ENCODE peak calls at places on chromosomes 13 and 19, in nine cellular contexts. One of them, this sample, is unnamed.

GRCh38 chr13:109465151-109465550 is 321.2 kb downstream of the IRS2 start:
- DNase-seq in T follicular helper cell: no peak
- DNase-seq in H54: no peak
- DNase-seq in activated naive CD4-positive, alpha-beta T cell treated with anti-CD3 and anti-CD28 coated beads, Interleukin-2, amount 10 ng/mL, durations not matched to agents 7 days and 5 days: no peak
- DNase-seq in tibial artery: no peak
- DNase-seq in NCI-H2029: no peak
- DNase-seq in NCI-H524: no peak
- DNase-seq in spleen: no peak
- DNase-seq in natural killer cell: no peak
- DNase-seq in this sample: no peak

GRCh38 chr13:48043789-48044503 is 6.4 kb downstream of the NUDT15 start:
- DNase-seq in T follicular helper cell: no peak
- DNase-seq in H54: no peak
- DNase-seq in activated naive CD4-positive, alpha-beta T cell treated with anti-CD3 and anti-CD28 coated beads, Interleukin-2, amount 10 ng/mL, durations not matched to agents 7 days and 5 days: no peak
- DNase-seq in tibial artery: no peak
- DNase-seq in NCI-H2029: no peak
- DNase-seq in NCI-H524: no peak
- DNase-seq in spleen: no peak
- DNase-seq in natural killer cell: no peak
- DNase-seq in this sample: no peak

GRCh38 chr19:5628470-5628869 is 5.6 kb downstream of the SAFB start:
- DNase-seq in T follicular helper cell: no peak
- DNase-seq in H54: no peak
- DNase-seq in activated naive CD4-positive, alpha-beta T cell treated with anti-CD3 and anti-CD28 coated beads, Interleukin-2, amount 10 ng/mL, durations not matched to agents 7 days and 5 days: no peak
- DNase-seq in tibial artery: no peak
- DNase-seq in NCI-H2029: no peak
- DNase-seq in NCI-H524: no peak
- DNase-seq in spleen: no peak
- DNase-seq in natural killer cell: no peak
- DNase-seq in this sample: no peak

GRCh38 chr13:80442613-80443012 is 101.7 kb upstream of the SPRY2 start:
- DNase-seq in T follicular helper cell: no peak
- DNase-seq in H54: no peak
- DNase-seq in activated naive CD4-positive, alpha-beta T cell treated with anti-CD3 and anti-CD28 coated beads, Interleukin-2, amount 10 ng/mL, durations not matched to agents 7 days and 5 days: no peak
- DNase-seq in tibial artery: no peak
- DNase-seq in NCI-H2029: no peak
- DNase-seq in NCI-H524: no peak
- DNase-seq in spleen: no peak
- DNase-seq in natural killer cell: no peak
- DNase-seq in this sample: no peak

GRCh38 chr19:33876192-33876591 is 79.5 kb downstream of the KCTD15 start:
- DNase-seq in T follicular helper cell: no peak
- DNase-seq in H54: no peak
- DNase-seq in activated naive CD4-positive, alpha-beta T cell treated with anti-CD3 and anti-CD28 coated beads, Interleukin-2, amount 10 ng/mL, durations not matched to agents 7 days and 5 days: no peak
- DNase-seq in tibial artery: no peak
- DNase-seq in NCI-H2029: no peak
- DNase-seq in NCI-H524: no peak
- DNase-seq in spleen: no peak
- DNase-seq in natural killer cell: no peak
- DNase-seq in this sample: no peak

GRCh38 chr19:43705729-43706128 is 10.1 kb upstream of the IRGC start:
- DNase-seq in T follicular helper cell: no peak
- DNase-seq in H54: no peak
- DNase-seq in activated naive CD4-positive, alpha-beta T cell treated with anti-CD3 and anti-CD28 coated beads, Interleukin-2, amount 10 ng/mL, durations not matched to agents 7 days and 5 days: no peak
- DNase-seq in tibial artery: no peak
- DNase-seq in NCI-H2029: no peak
- DNase-seq in NCI-H524: no peak
- DNase-seq in spleen: no peak
- DNase-seq in natural killer cell: no peak
- DNase-seq in this sample: no peak

GRCh38 chr19:49761625-49762311 is 1.3 kb downstream of the TSKS start:
- DNase-seq in T follicular helper cell: no peak
- DNase-seq in H54: no peak
- DNase-seq in activated naive CD4-positive, alpha-beta T cell treated with anti-CD3 and anti-CD28 coated beads, Interleukin-2, amount 10 ng/mL, durations not matched to agents 7 days and 5 days: peak
- DNase-seq in tibial artery: no peak
- DNase-seq in NCI-H2029: no peak
- DNase-seq in NCI-H524: no peak
- DNase-seq in spleen: no peak
- DNase-seq in natural killer cell: no peak
- DNase-seq in this sample: peak

GRCh38 chr13:83827338-83827737 is 54.9 kb downstream of the SLITRK1 start:
- DNase-seq in T follicular helper cell: no peak
- DNase-seq in H54: no peak
- DNase-seq in activated naive CD4-positive, alpha-beta T cell treated with anti-CD3 and anti-CD28 coated beads, Interleukin-2, amount 10 ng/mL, durations not matched to agents 7 days and 5 days: no peak
- DNase-seq in tibial artery: no peak
- DNase-seq in NCI-H2029: no peak
- DNase-seq in NCI-H524: peak
- DNase-seq in spleen: no peak
- DNase-seq in natural killer cell: no peak
- DNase-seq in this sample: no peak

GRCh38 chr19:11482384-11483050 is 1.7 kb upstream of the ELAVL3 start:
- DNase-seq in T follicular helper cell: peak
- DNase-seq in H54: peak
- DNase-seq in activated naive CD4-positive, alpha-beta T cell treated with anti-CD3 and anti-CD28 coated beads, Interleukin-2, amount 10 ng/mL, durations not matched to agents 7 days and 5 days: peak
- DNase-seq in tibial artery: peak
- DNase-seq in NCI-H2029: peak
- DNase-seq in NCI-H524: peak
- DNase-seq in spleen: peak
- DNase-seq in natural killer cell: peak
- DNase-seq in this sample: peak

GRCh38 chr19:4638330-4638729 is 986 bp upstream of the TNFAIP8L1 start:
- DNase-seq in T follicular helper cell: no peak
- DNase-seq in H54: no peak
- DNase-seq in activated naive CD4-positive, alpha-beta T cell treated with anti-CD3 and anti-CD28 coated beads, Interleukin-2, amount 10 ng/mL, durations not matched to agents 7 days and 5 days: no peak
- DNase-seq in tibial artery: no peak
- DNase-seq in NCI-H2029: no peak
- DNase-seq in NCI-H524: no peak
- DNase-seq in spleen: peak
- DNase-seq in natural killer cell: no peak
- DNase-seq in this sample: peak

GRCh38 chr19:2503521-2504109 is 27.7 kb downstream of the GADD45B start:
- DNase-seq in T follicular helper cell: peak
- DNase-seq in H54: peak
- DNase-seq in activated naive CD4-positive, alpha-beta T cell treated with anti-CD3 and anti-CD28 coated beads, Interleukin-2, amount 10 ng/mL, durations not matched to agents 7 days and 5 days: peak
- DNase-seq in tibial artery: no peak
- DNase-seq in NCI-H2029: no peak
- DNase-seq in NCI-H524: no peak
- DNase-seq in spleen: no peak
- DNase-seq in natural killer cell: peak
- DNase-seq in this sample: no peak

GRCh38 chr19:38266981-38267597 is 2.7 kb downstream of the SPINT2 start:
- DNase-seq in T follicular helper cell: no peak
- DNase-seq in H54: peak
- DNase-seq in activated naive CD4-positive, alpha-beta T cell treated with anti-CD3 and anti-CD28 coated beads, Interleukin-2, amount 10 ng/mL, durations not matched to agents 7 days and 5 days: no peak
- DNase-seq in tibial artery: no peak
- DNase-seq in NCI-H2029: peak
- DNase-seq in NCI-H524: no peak
- DNase-seq in spleen: no peak
- DNase-seq in natural killer cell: no peak
- DNase-seq in this sample: no peak

GRCh38 chr19:4295972-4296771 is 6.0 kb downstream of the TMIGD2 start:
- DNase-seq in T follicular helper cell: no peak
- DNase-seq in H54: no peak
- DNase-seq in activated naive CD4-positive, alpha-beta T cell treated with anti-CD3 and anti-CD28 coated beads, Interleukin-2, amount 10 ng/mL, durations not matched to agents 7 days and 5 days: no peak
- DNase-seq in tibial artery: no peak
- DNase-seq in NCI-H2029: peak
- DNase-seq in NCI-H524: peak
- DNase-seq in spleen: no peak
- DNase-seq in natural killer cell: no peak
- DNase-seq in this sample: no peak

GRCh38 chr13:36086117-36086516 is 45.1 kb downstream of the DCLK1 start:
- DNase-seq in T follicular helper cell: no peak
- DNase-seq in H54: no peak
- DNase-seq in activated naive CD4-positive, alpha-beta T cell treated with anti-CD3 and anti-CD28 coated beads, Interleukin-2, amount 10 ng/mL, durations not matched to agents 7 days and 5 days: no peak
- DNase-seq in tibial artery: no peak
- DNase-seq in NCI-H2029: no peak
- DNase-seq in NCI-H524: no peak
- DNase-seq in spleen: no peak
- DNase-seq in natural killer cell: no peak
- DNase-seq in this sample: no peak

This sample was measured in heart left ventricle.